ENCODE peak calls at places on chromosomes 4 and X, in ten cellular contexts. A is HepG2, V is SK-N-SH, R is tibial nerve, S is GM12878, I is sigmoid colon, N is transverse colon, Q is suprapubic skin, X is esophagus muscularis mucosa, J is ovary. T is an unnamed sample.

GRCh38 chrX:39900788-39901170 is 197.0 kb downstream of the BCOR start:
- DNase-seq in A (no peak), V (peak; percentile 71), R (no peak), S (no peak), I (no peak), N (no peak), Q (no peak), X (no peak), J (peak; percentile 36), T (no peak)

GRCh38 chrX:18793601-18794089 is 86.2 kb downstream of the PPEF1 start:
- DNase-seq in A (peak; percentile 1), V (peak; percentile 43), R (no peak), S (no peak), I (no peak), N (no peak), Q (no peak), X (no peak), J (no peak), T (no peak)

GRCh38 chr4:112410364-112410763 is 105.6 kb downstream of the NEUROG2 start:
- DNase-seq in A (no peak), V (peak; percentile 6), R (no peak), S (no peak), I (no peak), N (no peak), Q (no peak), X (no peak), J (no peak), T (no peak)

GRCh38 chrX:581717-582116 is 48.9 kb upstream of the SHOX start:
- DNase-seq in A (no peak), V (no peak), R (no peak), S (no peak), I (no peak), N (no peak), Q (no peak), X (no peak), J (no peak), T (no peak)

GRCh38 chr4:126888968-126889367 is 743.8 kb upstream of the INTU start:
- DNase-seq in A (no peak), V (no peak), R (no peak), S (no peak), I (no peak), N (no peak), Q (no peak), X (no peak), J (no peak), T (no peak)

GRCh38 chr4:180688480-180688879 is 1554.7 kb upstream of the TENM3 start:
- DNase-seq in A (no peak), V (no peak), R (no peak), S (no peak), I (no peak), N (no peak), Q (no peak), X (no peak), J (no peak), T (no peak)

GRCh38 chr4:23423540-23423939 is 466.3 kb downstream of the PPARGC1A start:
- DNase-seq in A (no peak), V (no peak), R (no peak), S (no peak), I (no peak), N (no peak), Q (no peak), X (no peak), J (no peak), T (no peak)

GRCh38 chrX:13013353-13014110 is 30.9 kb downstream of the FAM9C start:
- DNase-seq in A (no peak), V (no peak), R (no peak), S (no peak), I (peak; percentile 73), N (peak; percentile 51), Q (no peak), X (no peak), J (no peak), T (no peak)

GRCh38 chr4:138650917-138651564 is 364.5 kb upstream of the NOCT start:
- DNase-seq in A (no peak), V (no peak), R (no peak), S (no peak), I (no peak), N (no peak), Q (no peak), X (peak; percentile 70), J (no peak), T (no peak)

GRCh38 chr4:120765271-120765985 is 157.1 kb downstream of the PRDM5 start:
- DNase-seq in A (no peak), V (no peak), R (no peak), S (no peak), I (no peak), N (no peak), Q (no peak), X (no peak), J (no peak), T (no peak)

GRCh38 chr4:171834640-171835039 is 21.4 kb downstream of the GALNTL6 start:
- DNase-seq in A (no peak), V (no peak), R (no peak), S (no peak), I (no peak), N (no peak), Q (no peak), X (no peak), J (no peak), T (no peak)

GRCh38 chr4:107654694-107655093 is 65.3 kb downstream of the PAPSS1 start:
- DNase-seq in A (peak; percentile 6), V (no peak), R (no peak), S (no peak), I (no peak), N (no peak), Q (no peak), X (no peak), J (no peak), T (no peak)

GRCh38 chrX:21958888-21959287 is 18.4 kb downstream of the SMS start:
- DNase-seq in A (no peak), V (no peak), R (no peak), S (no peak), I (no peak), N (no peak), Q (no peak), X (no peak), J (no peak), T (no peak)

GRCh38 chr4:100206850-100207249 is 16.6 kb upstream of the DDIT4L start:
- DNase-seq in A (no peak), V (no peak), R (no peak), S (no peak), I (no peak), N (no peak), Q (no peak), X (no peak), J (no peak), T (no peak)

GRCh38 chr4:46839128-46839527 is 69.9 kb downstream of the COX7B2 start:
- DNase-seq in A (no peak), V (no peak), R (no peak), S (no peak), I (no peak), N (no peak), Q (no peak), X (no peak), J (no peak), T (no peak)

GRCh38 chr4:139515531-139515958 is 40.5 kb downstream of the SETD7 start:
- DNase-seq in A (no peak), V (no peak), R (no peak), S (no peak), I (no peak), N (no peak), Q (no peak), X (no peak), J (no peak), T (no peak)

DNA sequence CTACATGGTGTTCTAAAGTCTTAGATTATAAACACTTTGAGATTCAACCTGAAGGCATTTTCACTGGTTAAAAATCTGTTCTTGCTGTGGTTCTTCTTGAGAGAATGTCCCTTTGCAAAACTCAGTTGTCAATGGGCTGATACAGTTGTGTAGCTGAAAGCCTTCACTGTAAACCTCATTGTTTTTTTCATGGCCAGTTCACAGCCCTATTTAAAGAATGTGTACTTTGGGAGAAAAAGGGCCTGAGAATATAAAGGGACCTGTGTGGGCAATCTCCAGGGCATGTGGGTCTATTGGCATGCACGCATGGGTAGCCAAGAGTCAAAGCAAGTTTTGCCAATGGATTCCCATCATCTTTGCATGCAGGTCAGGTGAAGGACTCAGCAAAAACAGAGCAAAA is 7.8 kb upstream of the MAP7D3 start:
- DNase-seq in A (no peak), V (no peak), R (no peak), S (no peak), I (no peak), N (no peak), Q (no peak), X (no peak), J (no peak), T (no peak)
- H3K27ac ChIP-seq in A (no peak overlapping the region), V (no peak overlapping the region), R (no peak overlapping the region), S (no peak overlapping the region), I (peak overlapping the region; percentile 64), N (no peak overlapping the region), Q (no peak overlapping the region), X (peak overlapping the region; percentile 60), J (no peak overlapping the region), T (no peak overlapping the region)

GRCh38 chrX:110667706-110668105 is 127.9 kb downstream of the CHRDL1 start:
- DNase-seq in A (no peak), V (no peak), R (no peak), S (no peak), I (no peak), N (no peak), Q (no peak), X (no peak), J (no peak), T (no peak)
- H3K27me3 ChIP-seq in A (no peaks in the 10 kb centered on the region), V (no peaks in the 10 kb centered on the region), R (peaks cover 10% of the 10 kb centered on the region), S (no peaks in the 10 kb centered on the region), I (no peaks in the 10 kb centered on the region), N (no peaks in the 10 kb centered on the region), Q (no peaks in the 10 kb centered on the region), X (no peaks in the 10 kb centered on the region), J (no peaks in the 10 kb centered on the region), T (no peaks in the 10 kb centered on the region)

DNA sequence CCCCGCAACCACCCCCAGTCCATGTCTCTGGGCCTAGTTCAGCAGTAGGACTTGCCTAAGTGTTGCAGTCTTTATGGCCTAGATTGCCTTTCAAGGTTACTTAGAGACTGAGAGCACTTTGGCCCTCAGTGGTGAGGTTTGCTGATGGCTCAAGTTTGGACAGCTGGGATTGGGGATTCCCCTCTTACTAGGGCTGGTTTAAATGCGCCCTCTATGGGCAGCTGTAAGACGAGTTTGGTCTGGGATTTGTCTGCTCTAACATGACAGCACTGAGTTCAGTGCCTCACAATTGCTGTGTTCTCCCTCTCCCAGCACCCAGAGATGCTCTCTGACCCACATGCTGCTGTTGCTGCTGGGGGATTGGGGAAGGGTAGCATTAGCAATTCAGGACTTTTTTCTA is 23.1 kb downstream of the DACH2 start:
- DNase-seq in A (peak; percentile 35), V (peak; percentile 4), R (no peak), S (no peak), I (no peak), N (no peak), Q (no peak), X (no peak), J (no peak), T (no peak)
- TF ChIP-seq EP300 in A (no peak), V (no peak), R (no peak), S (no peak), I (no peak), N (no peak), Q (no peak), X (no peak), J (no peak), T (no peak)

DNA sequence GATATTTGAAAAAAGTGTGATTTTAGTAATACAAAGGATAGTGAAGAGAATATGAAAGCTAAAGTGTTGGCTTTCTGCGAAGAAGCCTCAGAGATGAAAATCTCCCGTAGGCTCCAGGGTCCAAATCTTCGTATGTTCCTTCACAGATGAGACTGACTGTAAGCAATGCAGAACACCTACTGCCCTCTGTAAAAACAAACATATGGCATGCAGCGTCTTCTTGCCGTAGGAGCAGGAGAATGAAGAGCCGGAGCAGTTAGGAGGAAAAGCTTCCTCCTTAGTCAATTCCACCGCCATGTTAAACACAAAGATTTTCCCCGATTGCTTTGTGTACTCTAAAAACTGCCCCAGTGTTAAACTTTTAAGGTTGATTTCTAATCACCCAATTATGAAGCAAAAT is 22.5 kb downstream of the RWDD4 start:
- DNase-seq in A (no peak), V (no peak), R (no peak), S (no peak), I (no peak), N (peak; percentile 14), Q (no peak), X (no peak), J (no peak), T (no peak)
- H3K27ac ChIP-seq in A (no peak overlapping the region), V (no peak overlapping the region), R (peak overlapping the region; percentile 30), S (no peak overlapping the region), I (peak overlapping the region; percentile 48), N (no peak overlapping the region), Q (peak overlapping the region; percentile 59), X (peak overlapping the region; percentile 53), J (no peak overlapping the region), T (peak overlapping the region; percentile 18)

T was measured in upper lobe of left lung.